ENCODE peak calls at places on chromosome 22, in nine cellular contexts. One of them, this sample, is unnamed. For H3K4me1, the result is how much of the 10 kb centered on the place peaks cover.

GRCh38 chr22:20761536-20761935 is 12.4 kb upstream of the SERPIND1 start:
- DNase-seq in A549: no peak
- DNase-seq in cardiac muscle cell: no peak
- DNase-seq in CD8-positive, alpha-beta T cell: no peak
- DNase-seq in tibial nerve: no peak
- DNase-seq in pancreas: no peak
- DNase-seq in GM23248: peak
- DNase-seq in fibroblast of lung: peak
- DNase-seq in CD8-positive, alpha-beta memory T cell: no peak
- DNase-seq in this sample: no peak

GRCh38 chr22:23402275-23403151 is 177.6 kb downstream of the IGLL1 start:
- DNase-seq in tibial nerve: no peak
- DNase-seq in A549: peak
- DNase-seq in CD8-positive, alpha-beta memory T cell: peak
- DNase-seq in CD8-positive, alpha-beta T cell: peak
- DNase-seq in pancreas: peak
- DNase-seq in GM23248: peak
- DNase-seq in fibroblast of lung: peak
- DNase-seq in cardiac muscle cell: peak
- DNase-seq in this sample: no peak

GRCh38 chr22:44410396-44411056 is 87.5 kb downstream of the RTL6 start:
- DNase-seq in CD8-positive, alpha-beta T cell: no peak
- DNase-seq in GM23248: peak
- DNase-seq in cardiac muscle cell: no peak
- DNase-seq in tibial nerve: no peak
- DNase-seq in fibroblast of lung: no peak
- DNase-seq in CD8-positive, alpha-beta memory T cell: no peak
- DNase-seq in pancreas: peak
- DNase-seq in A549: no peak
- DNase-seq in this sample: no peak

GRCh38 chr22:24437820-24438328 is 10.5 kb downstream of the ADORA2A start:
- DNase-seq in A549: no peak
- DNase-seq in fibroblast of lung: no peak
- DNase-seq in tibial nerve: no peak
- DNase-seq in GM23248: peak
- DNase-seq in CD8-positive, alpha-beta T cell: no peak
- DNase-seq in CD8-positive, alpha-beta memory T cell: no peak
- DNase-seq in pancreas: no peak
- DNase-seq in cardiac muscle cell: no peak
- DNase-seq in this sample: no peak

GRCh38 chr22:28299329-28299728 is 380.3 kb upstream of the PITPNB start:
- DNase-seq in CD8-positive, alpha-beta memory T cell: no peak
- DNase-seq in pancreas: no peak
- DNase-seq in CD8-positive, alpha-beta T cell: no peak
- DNase-seq in fibroblast of lung: no peak
- DNase-seq in GM23248: no peak
- DNase-seq in tibial nerve: no peak
- DNase-seq in cardiac muscle cell: no peak
- DNase-seq in A549: no peak
- DNase-seq in this sample: no peak

GRCh38 chr22:17773606-17774205 is 563 bp downstream of the BID start:
- DNase-seq in GM23248: peak
- DNase-seq in CD8-positive, alpha-beta T cell: peak
- DNase-seq in A549: peak
- DNase-seq in CD8-positive, alpha-beta memory T cell: peak
- DNase-seq in tibial nerve: no peak
- DNase-seq in cardiac muscle cell: peak
- DNase-seq in fibroblast of lung: peak
- DNase-seq in pancreas: peak
- DNase-seq in this sample: no peak

GRCh38 chr22:43186272-43187170 is at the start of gene TTLL12:
- DNase-seq in fibroblast of lung: peak
- DNase-seq in cardiac muscle cell: peak
- DNase-seq in CD8-positive, alpha-beta T cell: peak
- DNase-seq in GM23248: peak
- DNase-seq in CD8-positive, alpha-beta memory T cell: peak
- DNase-seq in A549: peak
- DNase-seq in tibial nerve: no peak
- DNase-seq in pancreas: peak
- DNase-seq in this sample: no peak

GRCh38 chr22:42340695-42341383 is 70.4 kb upstream of the TCF20 start:
- DNase-seq in GM23248: no peak
- DNase-seq in cardiac muscle cell: no peak
- DNase-seq in CD8-positive, alpha-beta T cell: no peak
- DNase-seq in CD8-positive, alpha-beta memory T cell: no peak
- DNase-seq in tibial nerve: no peak
- DNase-seq in pancreas: no peak
- DNase-seq in fibroblast of lung: no peak
- DNase-seq in A549: no peak
- DNase-seq in this sample: no peak

GRCh38 chr22:49967333-49968241 is 7.0 kb downstream of the PIM3 start:
- DNase-seq in fibroblast of lung: no peak
- DNase-seq in tibial nerve: peak
- DNase-seq in pancreas: peak
- DNase-seq in cardiac muscle cell: peak
- DNase-seq in GM23248: peak
- DNase-seq in CD8-positive, alpha-beta T cell: no peak
- DNase-seq in A549: no peak
- DNase-seq in CD8-positive, alpha-beta memory T cell: no peak
- DNase-seq in this sample: no peak

GRCh38 chr22:40289991-40290459 is 56.3 kb upstream of the ADSL start:
- DNase-seq in CD8-positive, alpha-beta memory T cell: peak
- DNase-seq in CD8-positive, alpha-beta T cell: peak
- DNase-seq in GM23248: no peak
- DNase-seq in A549: no peak
- DNase-seq in cardiac muscle cell: no peak
- DNase-seq in tibial nerve: no peak
- DNase-seq in pancreas: no peak
- DNase-seq in fibroblast of lung: peak
- DNase-seq in this sample: no peak

GRCh38 chr22:23287136-23288095 is 107.1 kb downstream of the BCR start:
- DNase-seq in CD8-positive, alpha-beta T cell: no peak
- DNase-seq in cardiac muscle cell: no peak
- DNase-seq in tibial nerve: no peak
- DNase-seq in A549: no peak
- DNase-seq in fibroblast of lung: no peak
- DNase-seq in CD8-positive, alpha-beta memory T cell: no peak
- DNase-seq in pancreas: no peak
- DNase-seq in GM23248: no peak
- DNase-seq in this sample: no peak

GRCh38 chr22:50138988-50139387 is 31.5 kb upstream of the PANX2 start:
- DNase-seq in GM23248: no peak
- DNase-seq in tibial nerve: no peak
- DNase-seq in A549: no peak
- DNase-seq in pancreas: no peak
- DNase-seq in CD8-positive, alpha-beta T cell: no peak
- DNase-seq in cardiac muscle cell: no peak
- DNase-seq in fibroblast of lung: no peak
- DNase-seq in CD8-positive, alpha-beta memory T cell: no peak
- DNase-seq in this sample: no peak

GRCh38 chr22:30920407-30920806 is 48.2 kb downstream of the MORC2 start:
- DNase-seq in cardiac muscle cell: peak
- DNase-seq in CD8-positive, alpha-beta T cell: peak
- DNase-seq in pancreas: peak
- DNase-seq in fibroblast of lung: peak
- DNase-seq in tibial nerve: peak
- DNase-seq in A549: peak
- DNase-seq in CD8-positive, alpha-beta memory T cell: peak
- DNase-seq in GM23248: peak
- DNase-seq in this sample: peak

GRCh38 chr22:30312053-30312452 is 14.7 kb downstream of the TBC1D10A start:
- DNase-seq in cardiac muscle cell: no peak
- DNase-seq in GM23248: peak
- DNase-seq in tibial nerve: no peak
- DNase-seq in pancreas: no peak
- DNase-seq in A549: no peak
- DNase-seq in CD8-positive, alpha-beta T cell: no peak
- DNase-seq in fibroblast of lung: peak
- DNase-seq in CD8-positive, alpha-beta memory T cell: no peak
- DNase-seq in this sample: no peak

GRCh38 chr22:20302438-20303228 is 17.2 kb downstream of the DGCR6L start:
- DNase-seq in CD8-positive, alpha-beta memory T cell: no peak
- DNase-seq in A549: no peak
- DNase-seq in pancreas: no peak
- DNase-seq in fibroblast of lung: no peak
- DNase-seq in GM23248: no peak
- DNase-seq in CD8-positive, alpha-beta T cell: no peak
- DNase-seq in cardiac muscle cell: no peak
- DNase-seq in tibial nerve: no peak
- DNase-seq in this sample: no peak

GRCh38 chr22:49673048-49673447 is 154.6 kb downstream of the BRD1 start:
- DNase-seq in fibroblast of lung: no peak
- DNase-seq in pancreas: no peak
- DNase-seq in CD8-positive, alpha-beta memory T cell: no peak
- DNase-seq in A549: no peak
- DNase-seq in CD8-positive, alpha-beta T cell: no peak
- DNase-seq in tibial nerve: no peak
- DNase-seq in GM23248: no peak
- DNase-seq in cardiac muscle cell: no peak
- DNase-seq in this sample: no peak

GRCh38 chr22:37229012-37229804 is 14.9 kb downstream of the RAC2 start:
- DNase-seq in A549: peak
- DNase-seq in CD8-positive, alpha-beta memory T cell: peak
- DNase-seq in tibial nerve: no peak
- DNase-seq in CD8-positive, alpha-beta T cell: peak
- DNase-seq in pancreas: no peak
- DNase-seq in cardiac muscle cell: peak
- DNase-seq in GM23248: peak
- DNase-seq in fibroblast of lung: peak
- DNase-seq in this sample: no peak
- H3K4me1 ChIP-seq in A549: under half
- H3K4me1 ChIP-seq in CD8-positive, alpha-beta memory T cell: half or more
- H3K4me1 ChIP-seq in tibial nerve: under half
- H3K4me1 ChIP-seq in CD8-positive, alpha-beta T cell: half or more
- H3K4me1 ChIP-seq in pancreas: under half
- H3K4me1 ChIP-seq in cardiac muscle cell: under half
- H3K4me1 ChIP-seq in GM23248: under half
- H3K4me1 ChIP-seq in fibroblast of lung: under half
- H3K4me1 ChIP-seq in this sample: under half

GRCh38 chr22:46102752-46103151 is 47.6 kb upstream of the PPARA start:
- DNase-seq in fibroblast of lung: peak
- DNase-seq in CD8-positive, alpha-beta memory T cell: no peak
- DNase-seq in tibial nerve: no peak
- DNase-seq in pancreas: no peak
- DNase-seq in A549: no peak
- DNase-seq in CD8-positive, alpha-beta T cell: no peak
- DNase-seq in cardiac muscle cell: no peak
- DNase-seq in GM23248: peak
- DNase-seq in this sample: no peak

GRCh38 chr22:46104170-46104880 is 46.0 kb upstream of the PPARA start:
- DNase-seq in CD8-positive, alpha-beta memory T cell: no peak
- DNase-seq in cardiac muscle cell: no peak
- DNase-seq in A549: no peak
- DNase-seq in GM23248: peak
- DNase-seq in CD8-positive, alpha-beta T cell: no peak
- DNase-seq in pancreas: peak
- DNase-seq in tibial nerve: no peak
- DNase-seq in fibroblast of lung: peak
- DNase-seq in this sample: no peak

GRCh38 chr22:46103181-46103580 is 47.1 kb upstream of the PPARA start:
- DNase-seq in A549: no peak
- DNase-seq in fibroblast of lung: no peak
- DNase-seq in tibial nerve: no peak
- DNase-seq in pancreas: no peak
- DNase-seq in CD8-positive, alpha-beta T cell: no peak
- DNase-seq in cardiac muscle cell: no peak
- DNase-seq in CD8-positive, alpha-beta memory T cell: no peak
- DNase-seq in GM23248: no peak
- DNase-seq in this sample: no peak

GRCh38 chr22:46104881-46105493 is 45.3 kb upstream of the PPARA start:
- DNase-seq in cardiac muscle cell: no peak
- DNase-seq in fibroblast of lung: peak
- DNase-seq in A549: peak
- DNase-seq in CD8-positive, alpha-beta memory T cell: no peak
- DNase-seq in CD8-positive, alpha-beta T cell: no peak
- DNase-seq in pancreas: no peak
- DNase-seq in tibial nerve: no peak
- DNase-seq in GM23248: peak
- DNase-seq in this sample: no peak

DNA sequence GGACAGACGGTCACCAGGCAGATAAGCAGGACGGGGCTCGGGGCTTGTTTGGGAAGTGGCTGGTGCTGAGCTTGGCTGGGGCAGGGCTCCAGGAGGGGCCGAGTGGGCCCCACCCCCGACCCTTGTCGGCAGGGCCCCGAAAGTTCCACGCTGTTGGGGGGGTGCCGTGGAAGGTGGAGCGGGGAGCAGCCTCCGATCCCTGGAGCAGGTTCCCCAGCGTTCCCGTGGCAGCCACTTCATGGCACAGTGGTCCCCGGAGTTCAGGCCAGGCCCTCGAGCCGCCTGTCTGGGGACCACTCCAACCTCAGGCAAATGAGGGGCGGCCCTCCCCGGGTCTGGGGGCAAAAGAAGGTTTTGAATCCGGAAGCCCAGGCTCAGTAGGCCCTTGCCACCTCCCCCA is 46.7 kb upstream of the PPARA start:
- DNase-seq in tibial nerve: no peak
- DNase-seq in CD8-positive, alpha-beta T cell: no peak
- DNase-seq in A549: no peak
- DNase-seq in CD8-positive, alpha-beta memory T cell: no peak
- DNase-seq in GM23248: no peak
- DNase-seq in fibroblast of lung: no peak
- DNase-seq in cardiac muscle cell: no peak
- DNase-seq in pancreas: no peak
- DNase-seq in this sample: no peak
- H3K4me3 ChIP-seq in tibial nerve: no peak
- H3K4me3 ChIP-seq in CD8-positive, alpha-beta T cell: no peak
- H3K4me3 ChIP-seq in A549: no peak
- H3K4me3 ChIP-seq in CD8-positive, alpha-beta memory T cell: no peak
- H3K4me3 ChIP-seq in GM23248: no peak
- H3K4me3 ChIP-seq in fibroblast of lung: no peak
- H3K4me3 ChIP-seq in cardiac muscle cell: no peak
- H3K4me3 ChIP-seq in pancreas: no peak
- H3K4me3 ChIP-seq in this sample: no peak

DNA sequence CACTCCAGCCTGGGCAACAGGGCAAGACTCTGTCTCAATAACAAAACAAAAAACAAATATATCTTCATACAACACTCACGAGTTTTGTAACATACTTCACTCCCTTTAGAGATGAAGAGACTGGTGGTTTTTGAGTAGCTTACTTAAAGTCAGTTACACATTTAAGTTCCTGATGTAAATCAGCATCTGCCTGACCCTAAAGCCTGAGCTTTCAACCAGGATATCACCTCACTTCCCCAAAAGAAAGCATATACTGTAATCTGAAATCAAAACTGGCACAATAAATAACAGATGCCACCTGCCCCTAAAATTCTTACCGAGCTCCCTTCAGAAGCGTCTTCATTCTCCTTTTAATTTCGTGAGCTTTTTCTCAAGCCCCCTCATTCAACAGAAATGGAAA is 31.5 kb downstream of the LARGE1 start:
- DNase-seq in CD8-positive, alpha-beta memory T cell: no peak
- DNase-seq in cardiac muscle cell: no peak
- DNase-seq in A549: no peak
- DNase-seq in tibial nerve: no peak
- DNase-seq in fibroblast of lung: no peak
- DNase-seq in CD8-positive, alpha-beta T cell: no peak
- DNase-seq in GM23248: no peak
- DNase-seq in pancreas: no peak
- DNase-seq in this sample: no peak
- H3K27ac ChIP-seq in CD8-positive, alpha-beta memory T cell: no peak
- H3K27ac ChIP-seq in cardiac muscle cell: no peak
- H3K27ac ChIP-seq in A549: no peak
- H3K27ac ChIP-seq in tibial nerve: no peak
- H3K27ac ChIP-seq in fibroblast of lung: no peak
- H3K27ac ChIP-seq in CD8-positive, alpha-beta T cell: no peak
- H3K27ac ChIP-seq in GM23248: no peak
- H3K27ac ChIP-seq in pancreas: no peak
- H3K27ac ChIP-seq in this sample: no peak

GRCh38 chr22:48670317-48670716 is 1157.4 kb downstream of the BRD1 start:
- DNase-seq in pancreas: no peak
- DNase-seq in CD8-positive, alpha-beta T cell: no peak
- DNase-seq in tibial nerve: no peak
- DNase-seq in GM23248: no peak
- DNase-seq in A549: no peak
- DNase-seq in CD8-positive, alpha-beta memory T cell: no peak
- DNase-seq in fibroblast of lung: no peak
- DNase-seq in cardiac muscle cell: no peak
- DNase-seq in this sample: no peak
- H3K4me1 ChIP-seq in pancreas: under half
- H3K4me1 ChIP-seq in CD8-positive, alpha-beta T cell: under half
- H3K4me1 ChIP-seq in tibial nerve: under half
- H3K4me1 ChIP-seq in GM23248: under half
- H3K4me1 ChIP-seq in A549: under half
- H3K4me1 ChIP-seq in CD8-positive, alpha-beta memory T cell: under half
- H3K4me1 ChIP-seq in fibroblast of lung: under half
- H3K4me1 ChIP-seq in cardiac muscle cell: under half
- H3K4me1 ChIP-seq in this sample: under half

This sample was measured in iPS DF 6.9.